ENCODE peak calls at places on chromosomes 11 and 22, in five cellular contexts. K, Y, L, B and S are unnamed samples.

GRCh38 chr11:66912963-66913362 is 45.2 kb downstream of the PC start:
- DNase-seq in B (no peak), Y (no peak), K (no peak), L (no peak), S (no peak)

GRCh38 chr11:2443406-2443805 is 908 bp downstream of the TRPM5 start:
- DNase-seq in Y (no peak), K (no peak), L (no peak), B (no peak), S (peak; percentile 30)

GRCh38 chr22:41983516-41983915 is 14.3 kb downstream of the SEPTIN3 start:
- DNase-seq in K (no peak), L (no peak), B (peak; percentile 77), Y (no peak), S (no peak)

GRCh38 chr11:130246719-130247118 is 68.0 kb downstream of the ZBTB44 start:
- DNase-seq in B (peak; percentile 56), Y (peak; percentile 1), L (no peak), K (no peak), S (no peak)

GRCh38 chr11:73559758-73560157 is 38.2 kb downstream of the FAM168A start:
- DNase-seq in K (no peak), Y (no peak), B (no peak), L (no peak), S (no peak)

GRCh38 chr22:50468626-50469025 is 6.2 kb downstream of the SBF1 start:
- DNase-seq in K (no peak), B (no peak), Y (no peak), L (no peak), S (no peak)

GRCh38 chr22:45087802-45088201 is 75.9 kb upstream of the NUP50 start:
- DNase-seq in Y (no peak), K (no peak), B (no peak), L (no peak), S (no peak)

GRCh38 chr11:57417056-57417455 is 9.9 kb downstream of the SLC43A3 start:
- DNase-seq in L (no peak), K (no peak), B (peak; percentile 77), Y (no peak), S (no peak)

GRCh38 chr11:112961751-112962747 is 829 bp downstream of the NCAM1 start:
- DNase-seq in B (peak; percentile 21), K (peak; percentile 8), L (peak; percentile 65), Y (no peak), S (peak; percentile 45)

GRCh38 chr11:66313321-66314185 is 3.3 kb downstream of the CD248 start:
- DNase-seq in K (no peak), B (peak; percentile 76), L (peak; percentile 79), Y (no peak), S (peak; percentile 55)

GRCh38 chr22:29116397-29117123 is 43.7 kb downstream of the KREMEN1 start:
- DNase-seq in L (no peak), Y (no peak), B (no peak), K (no peak), S (no peak)

GRCh38 chr11:124194696-124195418 is 11.7 kb downstream of the OR10D3 start:
- DNase-seq in Y (no peak), L (peak; percentile 55), K (peak; percentile 65), B (peak; percentile 42), S (no peak)

GRCh38 chr22:50696799-50697561 is 24.4 kb downstream of the SHANK3 start:
- DNase-seq in L (peak; percentile 76), K (no peak), Y (no peak), B (peak; percentile 55), S (peak; percentile 41)

DNA sequence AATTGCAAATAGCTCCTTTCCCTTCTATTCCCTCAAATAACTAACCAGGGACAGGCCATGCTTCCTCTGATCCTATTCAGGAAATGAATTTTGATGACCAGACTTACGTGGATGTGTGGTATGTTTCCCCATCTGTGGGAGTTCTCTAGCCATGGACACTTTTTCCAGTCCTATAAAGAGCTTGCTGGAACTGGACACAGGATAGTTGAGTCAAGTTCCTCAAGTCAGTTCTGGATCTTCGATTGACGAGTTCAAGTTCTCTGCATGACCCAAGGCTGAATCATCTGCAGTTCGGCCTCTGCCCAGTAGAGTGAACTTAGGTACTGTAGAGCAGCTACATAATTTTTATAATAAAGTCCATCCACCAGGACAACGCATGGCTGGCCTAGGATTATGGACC is 52.7 kb upstream of the CCND1 start:
- DNase-seq in Y (peak; percentile 55), B (peak; percentile 91), K (no peak), L (no peak), S (no peak)
- TF ChIP-seq CTCF in Y (peak; percentile 20), B (peak; percentile 17), K (no peak), L (no peak), S (no peak)

GRCh38 chr11:77039491-77040400 is 5.5 kb downstream of the B3GNT6 start:
- DNase-seq in L (peak; percentile 67), B (peak; percentile 61), Y (no peak), K (peak; percentile 74), S (no peak)
- TF ChIP-seq CTCF in L (peak; percentile 49), B (peak; percentile 63), Y (peak; percentile 69), K (peak; percentile 56), S (peak; percentile 37)

GRCh38 chr11:125300791-125301218 is 136.3 kb downstream of the PKNOX2 start:
- DNase-seq in Y (no peak), L (no peak), K (no peak), B (peak; percentile 34), S (no peak)
- TF ChIP-seq CTCF in Y (no peak), L (no peak), K (no peak), B (no peak), S (no peak)

GRCh38 chr11:32610926-32611325 is 27.3 kb downstream of the EIF3M start:
- DNase-seq in L (no peak), K (no peak), Y (no peak), B (no peak), S (no peak)

GRCh38 chr11:32613500-32614151 is 30.0 kb downstream of the EIF3M start:
- DNase-seq in L (no peak), Y (no peak), B (no peak), K (no peak), S (no peak)

GRCh38 chr11:32616903-32617302 is 33.3 kb downstream of the EIF3M start:
- DNase-seq in Y (no peak), B (no peak), L (no peak), K (no peak), S (no peak)

GRCh38 chr11:32615422-32615821 is 31.8 kb downstream of the EIF3M start:
- DNase-seq in K (no peak), B (no peak), L (no peak), Y (no peak), S (no peak)
- TF ChIP-seq CTCF in K (no peak), B (no peak), L (no peak), Y (no peak), S (no peak)

DNA sequence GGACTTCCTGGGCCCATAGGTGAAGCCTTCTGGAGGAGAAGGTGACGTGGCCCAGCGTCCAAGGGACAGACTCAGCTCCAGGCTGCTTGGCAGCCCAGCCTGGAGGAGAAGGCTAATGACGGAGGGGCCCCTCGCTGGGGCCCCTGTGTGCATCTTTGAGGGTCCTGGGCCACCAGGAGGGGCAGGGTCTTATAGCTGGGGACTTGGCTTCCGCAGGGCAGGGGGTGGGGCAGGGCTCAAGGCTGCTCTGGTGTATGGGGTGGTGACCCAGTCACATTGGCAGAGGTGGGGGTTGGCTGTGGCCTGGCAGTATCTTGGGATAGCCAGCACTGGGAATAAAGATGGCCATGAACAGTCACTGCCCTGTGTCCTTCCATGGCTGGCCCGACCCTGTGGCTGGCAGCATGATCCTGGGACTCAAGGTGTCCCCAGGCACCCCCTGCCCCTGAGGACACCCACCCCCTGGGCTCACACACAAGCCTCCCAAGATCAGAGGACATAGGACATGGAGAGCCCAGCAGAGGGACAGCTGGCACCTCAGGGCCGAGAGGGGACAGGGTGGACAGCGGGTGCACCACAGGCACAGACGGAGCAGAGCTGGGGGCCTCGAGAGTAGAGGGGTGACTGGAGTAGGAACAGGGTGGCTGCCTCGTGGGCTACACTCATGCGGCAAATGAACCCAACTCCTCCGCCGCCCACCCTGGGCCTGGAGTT is 10.1 kb downstream of the SIGIRR start:
- DNase-seq in B (no peak), L (peak; percentile 1), Y (no peak), K (no peak), S (peak; percentile 46)
- TF ChIP-seq CTCF in B (no peak), L (no peak), Y (no peak), K (no peak), S (no peak)